ENCODE peak calls at places on chromosomes 7 and 10, in ten cellular contexts. One of them, this sample, is unnamed.

GRCh38 chr7:30157217-30157616 is 22.4 kb downstream of the MTURN start:
- DNase-seq in thoracic aorta: no peak
- DNase-seq in mammary epithelial cell: no peak
- DNase-seq in prostate gland: no peak
- DNase-seq in substantia nigra: no peak
- DNase-seq in MM.1S: no peak
- DNase-seq in heart right ventricle: no peak
- DNase-seq in breast epithelium: no peak
- DNase-seq in psoas muscle: no peak
- DNase-seq in A549: no peak
- DNase-seq in this sample: peak; percentile 62

GRCh38 chr7:145434811-145435210 is 599.0 kb upstream of the TPK1 start:
- DNase-seq in thoracic aorta: no peak
- DNase-seq in mammary epithelial cell: no peak
- DNase-seq in prostate gland: no peak
- DNase-seq in substantia nigra: no peak
- DNase-seq in MM.1S: no peak
- DNase-seq in heart right ventricle: no peak
- DNase-seq in breast epithelium: no peak
- DNase-seq in psoas muscle: no peak
- DNase-seq in A549: no peak
- DNase-seq in this sample: no peak

GRCh38 chr10:80924063-80924952 is 386.6 kb downstream of the SH2D4B start:
- DNase-seq in thoracic aorta: no peak
- DNase-seq in mammary epithelial cell: peak; percentile 21
- DNase-seq in prostate gland: peak; percentile 37
- DNase-seq in substantia nigra: no peak
- DNase-seq in MM.1S: peak; percentile 36
- DNase-seq in heart right ventricle: peak; percentile 51
- DNase-seq in breast epithelium: no peak
- DNase-seq in psoas muscle: no peak
- DNase-seq in A549: peak; percentile 51
- DNase-seq in this sample: peak; percentile 2

GRCh38 chr10:28242560-28243204 is 60.2 kb downstream of the MPP7 start:
- DNase-seq in thoracic aorta: no peak
- DNase-seq in mammary epithelial cell: peak; percentile 56
- DNase-seq in prostate gland: no peak
- DNase-seq in substantia nigra: no peak
- DNase-seq in MM.1S: no peak
- DNase-seq in heart right ventricle: no peak
- DNase-seq in breast epithelium: no peak
- DNase-seq in psoas muscle: no peak
- DNase-seq in A549: no peak
- DNase-seq in this sample: no peak

GRCh38 chr7:137961200-137962177 is 40.4 kb downstream of the CREB3L2 start:
- DNase-seq in thoracic aorta: no peak
- DNase-seq in mammary epithelial cell: no peak
- DNase-seq in prostate gland: no peak
- DNase-seq in substantia nigra: no peak
- DNase-seq in MM.1S: no peak
- DNase-seq in heart right ventricle: no peak
- DNase-seq in breast epithelium: no peak
- DNase-seq in psoas muscle: no peak
- DNase-seq in A549: no peak
- DNase-seq in this sample: no peak

GRCh38 chr10:28914721-28915120 is 237.4 kb downstream of the BAMBI start:
- DNase-seq in thoracic aorta: no peak
- DNase-seq in mammary epithelial cell: no peak
- DNase-seq in prostate gland: no peak
- DNase-seq in substantia nigra: no peak
- DNase-seq in MM.1S: no peak
- DNase-seq in heart right ventricle: no peak
- DNase-seq in breast epithelium: no peak
- DNase-seq in psoas muscle: no peak
- DNase-seq in A549: peak; percentile 48
- DNase-seq in this sample: no peak

GRCh38 chr7:93030605-93031225 is 87.1 kb downstream of the SAMD9 start:
- DNase-seq in thoracic aorta: no peak
- DNase-seq in mammary epithelial cell: no peak
- DNase-seq in prostate gland: no peak
- DNase-seq in substantia nigra: no peak
- DNase-seq in MM.1S: no peak
- DNase-seq in heart right ventricle: no peak
- DNase-seq in breast epithelium: no peak
- DNase-seq in psoas muscle: no peak
- DNase-seq in A549: no peak
- DNase-seq in this sample: no peak

GRCh38 chr10:77586719-77587423 is 50.7 kb downstream of the KCNMA1 start:
- DNase-seq in thoracic aorta: no peak
- DNase-seq in mammary epithelial cell: peak; percentile 83
- DNase-seq in prostate gland: peak; percentile 34
- DNase-seq in substantia nigra: no peak
- DNase-seq in MM.1S: no peak
- DNase-seq in heart right ventricle: no peak
- DNase-seq in breast epithelium: no peak
- DNase-seq in psoas muscle: peak; percentile 59
- DNase-seq in A549: peak; percentile 71
- DNase-seq in this sample: no peak

GRCh38 chr10:48452879-48453412 is 146.5 kb downstream of the MAPK8 start:
- DNase-seq in thoracic aorta: no peak
- DNase-seq in mammary epithelial cell: no peak
- DNase-seq in prostate gland: no peak
- DNase-seq in substantia nigra: no peak
- DNase-seq in MM.1S: no peak
- DNase-seq in heart right ventricle: no peak
- DNase-seq in breast epithelium: peak; percentile 33
- DNase-seq in psoas muscle: no peak
- DNase-seq in A549: no peak
- DNase-seq in this sample: no peak

GRCh38 chr7:143884978-143885559 is 16.9 kb downstream of the TCAF1 start:
- DNase-seq in thoracic aorta: no peak
- DNase-seq in mammary epithelial cell: no peak
- DNase-seq in prostate gland: no peak
- DNase-seq in substantia nigra: peak; percentile 63
- DNase-seq in MM.1S: no peak
- DNase-seq in heart right ventricle: peak; percentile 31
- DNase-seq in breast epithelium: peak; percentile 52
- DNase-seq in psoas muscle: peak; percentile 49
- DNase-seq in A549: no peak
- DNase-seq in this sample: peak; percentile 11

DNA sequence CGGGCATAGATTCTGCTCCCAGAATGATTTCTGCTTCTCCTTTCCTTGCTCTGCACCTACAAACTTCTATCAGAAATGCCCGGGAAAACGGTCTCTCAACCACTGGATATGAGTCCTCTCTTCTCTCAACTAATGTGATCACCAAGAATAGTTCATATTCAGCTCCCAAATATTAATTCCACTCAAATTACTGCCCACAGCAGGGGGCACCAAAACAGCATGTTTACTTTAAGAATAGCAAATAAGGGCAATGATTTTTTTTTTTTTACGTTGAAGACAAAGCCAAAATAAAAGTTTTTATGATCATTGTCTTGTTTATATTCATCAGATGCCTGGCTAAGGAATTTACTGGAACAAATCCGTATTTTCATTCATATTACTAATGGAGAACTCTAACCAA is 94.9 kb upstream of the PRSS1 start:
- DNase-seq in thoracic aorta: no peak
- DNase-seq in mammary epithelial cell: no peak
- DNase-seq in prostate gland: no peak
- DNase-seq in substantia nigra: no peak
- DNase-seq in MM.1S: peak; percentile 57
- DNase-seq in heart right ventricle: no peak
- DNase-seq in breast epithelium: no peak
- DNase-seq in psoas muscle: no peak
- DNase-seq in A549: no peak
- DNase-seq in this sample: no peak
- H3K27ac ChIP-seq in thoracic aorta: no peak overlapping the region
- H3K27ac ChIP-seq in mammary epithelial cell: no peak overlapping the region
- H3K27ac ChIP-seq in prostate gland: no peak overlapping the region
- H3K27ac ChIP-seq in substantia nigra: no peak overlapping the region
- H3K27ac ChIP-seq in MM.1S: no peak overlapping the region
- H3K27ac ChIP-seq in heart right ventricle: no peak overlapping the region
- H3K27ac ChIP-seq in breast epithelium: no peak overlapping the region
- H3K27ac ChIP-seq in psoas muscle: no peak overlapping the region
- H3K27ac ChIP-seq in A549: no peak overlapping the region
- H3K27ac ChIP-seq in this sample: no peak overlapping the region

GRCh38 chr7:94374721-94375120 is 20.0 kb upstream of the COL1A2 start:
- DNase-seq in thoracic aorta: no peak
- DNase-seq in mammary epithelial cell: no peak
- DNase-seq in prostate gland: no peak
- DNase-seq in substantia nigra: no peak
- DNase-seq in MM.1S: no peak
- DNase-seq in heart right ventricle: no peak
- DNase-seq in breast epithelium: no peak
- DNase-seq in psoas muscle: no peak
- DNase-seq in A549: no peak
- DNase-seq in this sample: no peak
- H3K27ac ChIP-seq in thoracic aorta: peak overlapping the region; percentile 84
- H3K27ac ChIP-seq in mammary epithelial cell: no peak overlapping the region
- H3K27ac ChIP-seq in prostate gland: peak overlapping the region; percentile 50
- H3K27ac ChIP-seq in substantia nigra: no peak overlapping the region
- H3K27ac ChIP-seq in MM.1S: no peak overlapping the region
- H3K27ac ChIP-seq in heart right ventricle: peak overlapping the region; percentile 79
- H3K27ac ChIP-seq in breast epithelium: peak overlapping the region; percentile 84
- H3K27ac ChIP-seq in psoas muscle: peak overlapping the region; percentile 61
- H3K27ac ChIP-seq in A549: no peak overlapping the region
- H3K27ac ChIP-seq in this sample: no peak overlapping the region

GRCh38 chr10:101052285-101052684 is 9.5 kb upstream of the KAZALD1 start:
- DNase-seq in thoracic aorta: no peak
- DNase-seq in mammary epithelial cell: peak; percentile 71
- DNase-seq in prostate gland: no peak
- DNase-seq in substantia nigra: no peak
- DNase-seq in MM.1S: no peak
- DNase-seq in heart right ventricle: no peak
- DNase-seq in breast epithelium: no peak
- DNase-seq in psoas muscle: peak; percentile 46
- DNase-seq in A549: peak; percentile 35
- DNase-seq in this sample: no peak
- H3K27ac ChIP-seq in thoracic aorta: peak overlapping the region; percentile 61
- H3K27ac ChIP-seq in mammary epithelial cell: no peak overlapping the region
- H3K27ac ChIP-seq in prostate gland: no peak overlapping the region
- H3K27ac ChIP-seq in substantia nigra: no peak overlapping the region
- H3K27ac ChIP-seq in MM.1S: no peak overlapping the region
- H3K27ac ChIP-seq in heart right ventricle: no peak overlapping the region
- H3K27ac ChIP-seq in breast epithelium: no peak overlapping the region
- H3K27ac ChIP-seq in psoas muscle: peak overlapping the region; percentile 27
- H3K27ac ChIP-seq in A549: peak overlapping the region; percentile 66
- H3K27ac ChIP-seq in this sample: no peak overlapping the region

GRCh38 chr10:47183726-47184084 is 116.3 kb upstream of the GDF10 start:
- DNase-seq in thoracic aorta: no peak
- DNase-seq in mammary epithelial cell: peak; percentile 91
- DNase-seq in prostate gland: no peak
- DNase-seq in substantia nigra: no peak
- DNase-seq in MM.1S: no peak
- DNase-seq in heart right ventricle: no peak
- DNase-seq in breast epithelium: no peak
- DNase-seq in psoas muscle: no peak
- DNase-seq in A549: no peak
- DNase-seq in this sample: no peak

GRCh38 chr10:47182934-47183725 is 116.9 kb upstream of the GDF10 start:
- DNase-seq in thoracic aorta: no peak
- DNase-seq in mammary epithelial cell: no peak
- DNase-seq in prostate gland: no peak
- DNase-seq in substantia nigra: no peak
- DNase-seq in MM.1S: no peak
- DNase-seq in heart right ventricle: no peak
- DNase-seq in breast epithelium: no peak
- DNase-seq in psoas muscle: no peak
- DNase-seq in A549: no peak
- DNase-seq in this sample: no peak

GRCh38 chr10:47186941-47187340 is 113.1 kb upstream of the GDF10 start:
- DNase-seq in thoracic aorta: no peak
- DNase-seq in mammary epithelial cell: no peak
- DNase-seq in prostate gland: no peak
- DNase-seq in substantia nigra: no peak
- DNase-seq in MM.1S: no peak
- DNase-seq in heart right ventricle: no peak
- DNase-seq in breast epithelium: no peak
- DNase-seq in psoas muscle: no peak
- DNase-seq in A549: no peak
- DNase-seq in this sample: no peak

GRCh38 chr10:47184724-47185330 is 115.2 kb upstream of the GDF10 start:
- DNase-seq in thoracic aorta: no peak
- DNase-seq in mammary epithelial cell: no peak
- DNase-seq in prostate gland: no peak
- DNase-seq in substantia nigra: no peak
- DNase-seq in MM.1S: no peak
- DNase-seq in heart right ventricle: no peak
- DNase-seq in breast epithelium: no peak
- DNase-seq in psoas muscle: no peak
- DNase-seq in A549: no peak
- DNase-seq in this sample: no peak

DNA sequence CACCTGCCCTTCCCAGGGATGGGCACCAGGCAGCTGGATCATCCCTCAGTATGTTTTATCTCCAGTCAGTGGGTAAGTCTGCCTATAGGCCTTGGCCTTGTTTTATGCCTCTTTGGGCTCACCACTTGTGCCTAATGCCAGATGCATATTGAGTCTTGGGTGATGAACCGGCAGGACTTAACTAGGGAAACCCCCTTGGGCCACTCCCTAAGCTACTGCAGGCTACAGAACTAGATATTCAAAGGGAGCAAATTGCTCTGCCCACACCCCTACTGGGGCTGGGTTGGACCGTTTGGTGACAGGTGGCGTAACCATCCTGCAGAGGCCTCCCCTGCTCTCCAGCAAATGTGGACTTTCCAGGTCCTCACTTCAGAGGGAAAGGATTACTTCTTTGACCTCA is 115.7 kb upstream of the GDF10 start:
- DNase-seq in thoracic aorta: no peak
- DNase-seq in mammary epithelial cell: no peak
- DNase-seq in prostate gland: no peak
- DNase-seq in substantia nigra: no peak
- DNase-seq in MM.1S: no peak
- DNase-seq in heart right ventricle: no peak
- DNase-seq in breast epithelium: no peak
- DNase-seq in psoas muscle: no peak
- DNase-seq in A549: no peak
- DNase-seq in this sample: no peak
- H3K27ac ChIP-seq in thoracic aorta: no peak overlapping the region
- H3K27ac ChIP-seq in mammary epithelial cell: no peak overlapping the region
- H3K27ac ChIP-seq in prostate gland: no peak overlapping the region
- H3K27ac ChIP-seq in substantia nigra: no peak overlapping the region
- H3K27ac ChIP-seq in MM.1S: no peak overlapping the region
- H3K27ac ChIP-seq in heart right ventricle: no peak overlapping the region
- H3K27ac ChIP-seq in breast epithelium: no peak overlapping the region
- H3K27ac ChIP-seq in psoas muscle: no peak overlapping the region
- H3K27ac ChIP-seq in A549: no peak overlapping the region
- H3K27ac ChIP-seq in this sample: no peak overlapping the region

GRCh38 chr10:113550365-113550764 is 2.5 kb upstream of the HABP2 start:
- DNase-seq in thoracic aorta: no peak
- DNase-seq in mammary epithelial cell: peak; percentile 51
- DNase-seq in prostate gland: peak; percentile 16
- DNase-seq in substantia nigra: no peak
- DNase-seq in MM.1S: no peak
- DNase-seq in heart right ventricle: no peak
- DNase-seq in breast epithelium: no peak
- DNase-seq in psoas muscle: no peak
- DNase-seq in A549: no peak
- DNase-seq in this sample: no peak
- H3K27ac ChIP-seq in thoracic aorta: no peak overlapping the region
- H3K27ac ChIP-seq in mammary epithelial cell: no peak overlapping the region
- H3K27ac ChIP-seq in prostate gland: no peak overlapping the region
- H3K27ac ChIP-seq in substantia nigra: no peak overlapping the region
- H3K27ac ChIP-seq in MM.1S: no peak overlapping the region
- H3K27ac ChIP-seq in heart right ventricle: no peak overlapping the region
- H3K27ac ChIP-seq in breast epithelium: peak overlapping the region; percentile 5
- H3K27ac ChIP-seq in psoas muscle: no peak overlapping the region
- H3K27ac ChIP-seq in A549: no peak overlapping the region
- H3K27ac ChIP-seq in this sample: no peak overlapping the region